ENCODE peak calls at places on chromosome 16, in seven cellular contexts. S, P, R, H, M, A and J are unnamed samples.

GRCh38 chr16:55488306-55488705 is 9.3 kb downstream of the MMP2 start:
- DNase-seq in S (peak), M (no peak), R (no peak), A (no peak), H (no peak), P (peak), J (no peak)

GRCh38 chr16:86733526-86734254 is 155.3 kb downstream of the FOXL1 start:
- DNase-seq in A (peak), P (no peak), S (no peak), M (no peak), R (no peak), H (no peak), J (no peak)

GRCh38 chr16:19502395-19503131 is 19.3 kb downstream of the GDE1 start:
- DNase-seq in H (peak), S (peak), A (peak), P (peak), M (no peak), R (peak), J (peak)

GRCh38 chr16:75250809-75251279 is 580 bp downstream of the BCAR1 start:
- DNase-seq in R (no peak), S (peak), A (peak), H (peak), M (no peak), P (no peak), J (no peak)

GRCh38 chr16:8708546-8708945 is 34.1 kb downstream of the ABAT start:
- DNase-seq in R (no peak), M (no peak), H (no peak), A (no peak), P (no peak), S (no peak), J (no peak)

GRCh38 chr16:74563828-74564263 is 43.1 kb downstream of the GLG1 start:
- DNase-seq in P (peak), A (no peak), R (peak), H (peak), S (no peak), M (no peak), J (no peak)

GRCh38 chr16:87725596-87726235 is 40.1 kb downstream of the KLHDC4 start:
- DNase-seq in P (peak), S (no peak), A (no peak), M (no peak), R (no peak), H (no peak), J (no peak)

GRCh38 chr16:49593423-49594040 is 219.9 kb downstream of the C16orf78 start:
- DNase-seq in M (no peak), P (no peak), H (no peak), R (no peak), S (no peak), A (no peak), J (peak)

GRCh38 chr16:22235839-22236745 is 30.0 kb downstream of the EEF2K start:
- DNase-seq in R (no peak), P (no peak), H (no peak), S (no peak), M (no peak), A (no peak), J (no peak)

GRCh38 chr16:80287674-80288073 is 253.1 kb upstream of the DYNLRB2 start:
- DNase-seq in R (no peak), M (no peak), A (no peak), P (no peak), H (no peak), S (no peak), J (no peak)